ENCODE peak calls at places on chromosomes 13 and 19, in five cellular contexts. M is GM23338, E is thoracic aorta, P is neural crest cell, W is bronchial epithelial cell. G is an unnamed sample.

GRCh38 chr19:48308695-48309586 is 16.4 kb upstream of the EMP3 start:
- DNase-seq in W (peak), M (peak), E (no peak), P (no peak), G (peak)

GRCh38 chr13:78247362-78247761 is 328.7 kb upstream of the EDNRB start:
- DNase-seq in P (no peak), M (no peak), W (no peak), E (no peak), G (no peak)

GRCh38 chr13:112969692-112970338 is 801 bp downstream of the MCF2L start:
- DNase-seq in M (no peak), E (no peak), W (no peak), P (no peak), G (no peak)

GRCh38 chr13:80083516-80084085 is 257.3 kb downstream of the SPRY2 start:
- DNase-seq in E (no peak), M (no peak), W (no peak), P (no peak), G (no peak)

GRCh38 chr19:35757231-35757748 is 461 bp upstream of the HSPB6 start:
- DNase-seq in M (peak), W (no peak), P (no peak), E (peak), G (no peak)

GRCh38 chr13:79631260-79631659 is 150.3 kb downstream of the NDFIP2 start:
- DNase-seq in M (peak), P (no peak), E (no peak), W (peak), G (no peak)

GRCh38 chr13:108915634-108916497 is 286.5 kb downstream of the MYO16 start:
- DNase-seq in M (peak), E (peak), P (peak), W (peak), G (peak)

GRCh38 chr13:42865703-42866102 is 84.3 kb downstream of the FAM216B start:
- DNase-seq in E (no peak), M (no peak), P (no peak), W (no peak), G (no peak)

GRCh38 chr19:38686530-38686888 is 39.1 kb downstream of the ACTN4 start:
- DNase-seq in M (no peak), W (no peak), P (no peak), E (no peak), G (no peak)

GRCh38 chr19:13102666-13103584 is at the start of gene LYL1:
- DNase-seq in M (peak), E (no peak), P (no peak), W (no peak), G (peak)

GRCh38 chr19:22052644-22053013 is 345 bp downstream of the ZNF257 start:
- DNase-seq in W (no peak), E (no peak), M (no peak), P (no peak), G (no peak)

GRCh38 chr19:10110972-10111317 is 548 bp upstream of the P2RY11 start:
- DNase-seq in E (no peak), M (no peak), P (no peak), W (no peak), G (no peak)

GRCh38 chr19:16367269-16367683 is 42.6 kb downstream of the KLF2 start:
- DNase-seq in W (no peak), E (no peak), P (no peak), M (no peak), G (no peak)

GRCh38 chr13:33279898-33280549 is 5.5 kb downstream of the STARD13 start:
- DNase-seq in M (no peak), P (no peak), E (no peak), W (peak), G (no peak)

GRCh38 chr13:21218351-21219043 is 42.0 kb downstream of the MRPL57 start:
- DNase-seq in E (no peak), M (no peak), P (no peak), W (no peak), G (no peak)

GRCh38 chr13:95002968-95003813 is 290.8 kb upstream of the SOX21 start:
- DNase-seq in E (no peak), P (no peak), M (peak), W (no peak), G (peak)

GRCh38 chr13:94997126-94997525 is 284.8 kb upstream of the SOX21 start:
- DNase-seq in M (no peak), P (no peak), W (no peak), E (no peak), G (no peak)

GRCh38 chr13:94999871-95000270 is 287.5 kb upstream of the SOX21 start:
- DNase-seq in P (no peak), E (no peak), M (no peak), W (no peak), G (no peak)

GRCh38 chr13:95005300-95005699 is 293.0 kb upstream of the SOX21 start:
- DNase-seq in E (no peak), P (no peak), W (no peak), M (no peak), G (no peak)

GRCh38 chr13:95002126-95002525 is 289.8 kb upstream of the SOX21 start:
- DNase-seq in W (no peak), P (no peak), E (no peak), M (peak), G (no peak)
- TF ChIP-seq CTCF in W (no peak), P (no peak), E (no peak), M (peak), G (no peak)

GRCh38 chr13:24740014-24740890 is 23.7 kb upstream of the RNF17 start:
- DNase-seq in E (no peak), M (no peak), P (no peak), W (no peak), G (no peak)

GRCh38 chr13:24742986-24743385 is 21.0 kb upstream of the RNF17 start:
- DNase-seq in P (no peak), E (no peak), M (no peak), W (no peak), G (no peak)

GRCh38 chr13:24741791-24742190 is 22.2 kb upstream of the RNF17 start:
- DNase-seq in W (no peak), P (no peak), E (no peak), M (no peak), G (no peak)

GRCh38 chr13:24742294-24742693 is 21.7 kb upstream of the RNF17 start:
- DNase-seq in P (no peak), E (no peak), M (peak), W (peak), G (peak)

DNA sequence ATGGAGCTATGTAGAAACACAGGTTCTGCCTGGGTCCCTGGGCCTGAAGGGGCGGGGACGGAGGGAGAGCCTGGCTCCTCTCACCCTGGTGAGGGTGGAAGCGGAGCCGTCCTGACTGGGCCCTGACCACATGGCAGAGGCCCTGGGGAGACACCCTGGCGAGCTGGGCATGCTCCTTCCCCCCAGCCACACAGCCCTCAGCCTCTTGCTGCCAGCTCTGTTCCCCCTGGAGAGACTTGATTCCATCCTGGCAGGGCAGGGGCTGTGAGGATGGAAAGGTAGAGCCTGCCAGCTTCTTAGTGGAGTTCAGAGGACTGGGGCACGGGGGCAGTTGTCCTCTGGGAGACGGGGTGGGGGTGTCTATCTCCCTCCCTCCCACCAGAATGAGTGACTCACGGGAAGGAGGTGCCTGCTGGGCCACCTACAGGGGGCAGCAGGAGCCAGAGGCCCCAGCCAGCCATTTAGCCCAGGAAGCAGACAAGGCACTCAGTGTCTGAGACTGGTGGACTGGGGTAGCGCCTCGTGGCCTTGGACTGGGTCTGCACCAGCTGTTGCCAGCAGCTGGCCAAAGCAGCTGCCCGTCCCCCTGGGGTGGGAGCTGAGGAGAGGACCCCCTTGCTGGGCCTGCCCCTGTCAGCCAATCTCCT is 22.8 kb upstream of the RNF17 start:
- DNase-seq in E (no peak), M (peak), W (no peak), P (no peak), G (no peak)
- TF ChIP-seq CTCF in E (no peak), M (peak), W (peak), P (peak), G (no peak)

GRCh38 chr13:53200498-53201453 is 172.2 kb downstream of the OLFM4 start:
- DNase-seq in E (no peak), M (peak), W (no peak), P (peak), G (peak)

GRCh38 chr13:53200075-53200474 is 171.5 kb downstream of the OLFM4 start:
- DNase-seq in P (no peak), E (no peak), W (no peak), M (peak), G (no peak)

GRCh38 chr13:53197424-53197823 is 168.8 kb downstream of the OLFM4 start:
- DNase-seq in P (no peak), E (no peak), M (no peak), W (no peak), G (no peak)

GRCh38 chr13:53198699-53199098 is 170.1 kb downstream of the OLFM4 start:
- DNase-seq in M (no peak), E (no peak), P (no peak), W (no peak), G (no peak)

DNA sequence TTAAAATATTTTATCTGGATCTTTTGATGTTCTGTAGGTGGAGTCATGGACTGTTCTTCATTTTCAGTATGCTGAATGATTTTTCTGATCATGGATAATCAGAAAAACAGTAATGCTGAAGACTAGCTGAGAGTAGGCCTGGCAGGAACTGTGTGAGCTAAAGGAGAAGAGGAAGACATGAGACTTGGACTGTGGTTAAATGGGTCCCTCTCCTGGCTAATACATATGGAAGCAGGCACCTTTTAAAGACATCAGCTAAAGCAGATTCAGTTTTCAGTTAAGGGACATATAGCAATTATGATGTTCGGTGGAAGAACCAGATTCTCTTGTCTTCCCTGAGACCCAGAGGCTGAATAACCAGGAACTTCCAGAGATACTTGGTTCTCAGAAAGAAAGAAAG is 169.4 kb downstream of the OLFM4 start:
- DNase-seq in P (no peak), W (no peak), E (no peak), M (peak), G (no peak)
- TF ChIP-seq CTCF in P (peak), W (no peak), E (no peak), M (peak), G (no peak)

DNA sequence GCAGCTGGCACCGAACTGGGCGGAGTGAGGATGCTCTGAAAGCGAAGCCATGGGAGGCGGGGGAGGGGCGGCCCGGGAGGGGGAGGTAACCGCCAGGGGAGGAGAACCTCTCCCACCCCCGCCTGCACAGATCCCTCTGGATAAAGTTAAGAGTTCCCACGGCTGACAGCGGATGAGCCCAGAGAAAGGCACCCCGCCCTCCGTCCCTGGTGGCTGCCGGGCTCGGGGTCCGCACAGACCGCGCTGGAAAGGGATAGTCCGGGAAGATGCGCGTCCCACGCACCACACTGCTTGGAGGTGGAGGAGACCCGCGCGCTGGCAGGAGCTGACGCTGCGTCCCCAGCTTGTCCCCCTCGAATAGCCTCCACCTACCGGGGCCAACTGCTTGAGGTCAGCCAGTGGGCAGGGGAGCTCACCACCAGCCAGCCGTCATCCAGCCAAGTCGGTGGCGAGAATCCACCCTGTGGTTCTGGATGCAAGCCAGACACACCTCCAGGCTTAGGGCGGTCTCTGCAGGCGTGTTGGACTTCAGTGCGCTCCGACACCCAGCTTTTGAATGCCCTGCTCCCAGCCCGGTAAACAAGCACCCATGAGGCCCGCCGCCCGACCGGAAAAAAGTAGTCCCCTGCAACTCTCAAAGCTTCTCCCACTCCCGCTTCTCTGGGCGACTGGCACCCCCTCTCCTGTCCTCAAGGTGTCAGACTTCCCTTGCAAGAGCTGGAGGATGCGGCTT is at the start of gene TRPC4:
- DNase-seq in E (no peak), W (peak), P (peak), M (peak), G (peak)
- TF ChIP-seq CTCF in E (no peak), W (peak), P (peak), M (peak), G (peak)

DNA sequence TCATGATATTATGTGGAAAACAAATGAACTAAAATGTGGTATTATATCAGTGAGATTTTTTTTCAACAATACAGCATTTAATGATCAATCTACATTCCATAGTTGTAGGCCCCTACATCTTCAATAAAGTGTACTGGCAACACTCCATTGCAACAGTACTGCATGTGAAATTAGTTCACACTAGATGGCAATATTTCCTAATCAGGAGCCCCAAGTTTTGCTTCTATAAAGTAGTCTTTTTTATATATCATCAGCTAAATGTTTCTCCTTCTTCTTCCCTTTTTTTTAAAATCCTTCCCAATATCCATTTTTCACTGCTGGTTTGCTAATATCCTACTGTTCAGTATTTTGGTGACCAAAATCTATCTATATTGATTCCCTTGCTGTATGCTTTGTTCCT is 528.3 kb upstream of the ATXN8OS start:
- DNase-seq in E (no peak), W (no peak), M (peak), P (no peak), G (no peak)
- TF ChIP-seq CTCF in E (no peak), W (no peak), M (peak), P (peak), G (no peak)

DNA sequence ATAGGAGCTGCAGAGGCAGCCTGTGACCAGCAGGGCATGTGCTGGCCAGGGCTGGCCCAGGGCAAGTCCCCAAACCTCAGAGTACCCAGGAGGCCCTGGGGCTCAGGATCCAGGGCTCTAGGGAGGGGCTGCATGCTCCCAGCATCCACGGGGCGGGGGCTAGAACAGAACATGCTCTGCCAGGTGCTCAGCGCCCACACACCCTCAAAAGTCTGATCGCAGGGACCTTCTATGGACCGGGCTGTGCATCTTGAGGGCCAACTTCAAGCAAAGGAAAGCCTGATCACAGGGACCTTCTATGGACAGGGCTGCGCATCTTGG is 33.5 kb downstream of the ELL start:
- DNase-seq in W (no peak), M (no peak), P (no peak), E (no peak), G (no peak)
- TF ChIP-seq CTCF in W (peak), M (no peak), P (no peak), E (peak), G (no peak)